ENCODE peak calls at places on chromosomes 13 and 19, in ten cellular contexts. V is bronchial epithelial cell, Q is astrocyte of the spinal cord, O is activated B cell treated with CpG ODN at 0.5 μM for 24 hours, K is transverse colon, X is uterus, M is neural progenitor cell, H is fibroblast of lung, I is prostate gland, B is cardiac muscle cell. C is an unnamed sample.

GRCh38 chr19:55909801-55910200 is 22.3 kb downstream of the NLRP13 start:
- DNase-seq in K (no peak), H (no peak), Q (no peak), V (no peak), B (no peak), I (no peak), M (no peak), X (no peak), O (no peak), C (no peak)

GRCh38 chr13:52449323-52450011 is 967 bp downstream of the VPS36 start:
- DNase-seq in I (no peak), B (no peak), X (no peak), K (no peak), H (no peak), Q (no peak), V (peak), M (no peak), O (no peak), C (no peak)

GRCh38 chr19:13055213-13056051 is 47.2 kb downstream of the LYL1 start:
- DNase-seq in K (peak), V (no peak), O (no peak), H (peak), B (peak), I (no peak), Q (peak), X (peak), M (peak), C (peak)

GRCh38 chr19:48348039-48348438 is 15.7 kb downstream of the TMEM143 start:
- DNase-seq in V (no peak), M (no peak), K (no peak), Q (no peak), B (peak), H (no peak), O (no peak), X (no peak), I (peak), C (no peak)

GRCh38 chr13:30829145-30829544 is 76.9 kb upstream of the MEDAG start:
- DNase-seq in O (no peak), I (no peak), K (no peak), B (peak), X (no peak), V (peak), H (no peak), Q (peak), M (no peak), C (peak)

GRCh38 chr13:49517461-49517860 is 21.7 kb downstream of the PHF11 start:
- DNase-seq in H (peak), B (peak), M (peak), K (no peak), I (no peak), Q (no peak), O (no peak), X (no peak), V (no peak), C (no peak)

GRCh38 chr13:29924482-29924884 is 74.1 kb upstream of the UBL3 start:
- DNase-seq in M (no peak), X (no peak), Q (peak), I (no peak), V (peak), H (peak), B (peak), K (no peak), O (no peak), C (peak)

GRCh38 chr13:110826861-110827672 is 87.8 kb downstream of the ANKRD10 start:
- DNase-seq in M (no peak), V (no peak), O (no peak), B (no peak), X (no peak), Q (no peak), H (no peak), I (no peak), K (no peak), C (no peak)

GRCh38 chr13:57673197-57673596 is 41.7 kb downstream of the PCDH17 start:
- DNase-seq in K (no peak), B (no peak), Q (no peak), M (peak), H (no peak), X (no peak), O (no peak), I (no peak), V (no peak), C (no peak)

GRCh38 chr19:13691569-13691968 is 72.8 kb upstream of the MRI1 start:
- DNase-seq in B (no peak), X (no peak), M (no peak), O (no peak), H (no peak), K (no peak), I (no peak), V (no peak), Q (no peak), C (no peak)

GRCh38 chr19:8367327-8368001 is 3.5 kb downstream of the ANGPTL4 start:
- DNase-seq in M (peak), O (no peak), X (peak), V (peak), I (peak), H (peak), K (peak), Q (peak), B (peak), C (peak)

GRCh38 chr13:93233997-93234416 is 7.4 kb downstream of the GPC6 start:
- DNase-seq in B (no peak), O (no peak), V (no peak), H (no peak), X (no peak), I (no peak), M (peak), Q (no peak), K (no peak), C (no peak)
- TF ChIP-seq CTCF in B (peak), O (no peak), V (peak), H (no peak), X (no peak), I (no peak), M (peak), Q (no peak), K (no peak), C (no peak)

GRCh38 chr19:43504426-43505185 is at the start of gene PHLDB3:
- DNase-seq in K (peak), B (peak), V (no peak), H (no peak), I (peak), O (no peak), Q (no peak), M (no peak), X (no peak), C (no peak)
- TF ChIP-seq CTCF in K (no peak), B (no peak), V (no peak), H (no peak), I (no peak), O (no peak), Q (no peak), M (no peak), X (no peak), C (no peak)

GRCh38 chr19:33373701-33374405 is at the start of gene CEBPG:
- DNase-seq in M (peak), Q (peak), B (peak), H (peak), X (peak), O (no peak), V (no peak), I (no peak), K (peak), C (peak)
- TF ChIP-seq CTCF in M (peak), Q (peak), B (no peak), H (no peak), X (peak), O (no peak), V (peak), I (no peak), K (no peak), C (peak)

GRCh38 chr19:58499021-58499927 is 12.5 kb downstream of the SLC27A5 start:
- DNase-seq in I (peak), B (peak), M (peak), V (peak), H (peak), K (peak), O (peak), X (peak), Q (peak), C (peak)
- TF ChIP-seq CTCF in I (no peak), B (peak), M (peak), V (peak), H (peak), K (peak), O (no peak), X (peak), Q (peak), C (peak)

DNA sequence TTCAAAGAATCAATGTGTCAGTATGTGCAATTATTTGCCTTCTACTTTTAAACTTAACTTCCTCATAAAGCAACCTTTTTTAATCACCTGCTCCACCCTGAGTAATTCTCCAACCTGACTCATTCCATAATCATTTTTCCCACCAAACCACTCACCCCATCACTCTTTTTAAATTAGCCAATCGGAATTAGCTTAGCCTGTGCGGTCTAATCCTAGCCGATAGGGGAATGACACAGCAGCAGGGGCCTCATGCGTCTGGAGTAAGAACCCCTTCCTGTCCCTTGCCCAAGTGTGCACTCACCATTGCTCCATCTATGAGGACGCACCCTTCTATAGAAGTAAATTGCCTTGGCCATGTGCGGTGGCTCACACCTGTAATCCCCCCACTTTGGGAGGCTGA is 27.4 kb upstream of the ZNF83 start:
- DNase-seq in V (peak), Q (peak), X (no peak), H (no peak), M (no peak), I (no peak), K (no peak), B (no peak), O (no peak), C (no peak)
- TF ChIP-seq CTCF in V (no peak), Q (no peak), X (no peak), H (no peak), M (no peak), I (no peak), K (no peak), B (no peak), O (no peak), C (no peak)

C was measured in fibroblast of the aortic adventitia.